ENCODE peak calls at places on chromosomes 11 and 22, in four cellular contexts. W is mucosa of descending colon, E is NCI-H748 treated with DMSO at 0.1 percent for 48 hours, J is NAMALWA. R is an unnamed sample.
A peak's percentile ranks its signal among the peaks of the same experiment; 100 is the strongest.

GRCh38 chr22:27382947-27383346 is 418.6 kb downstream of the MN1 start:
- DNase-seq in W (no peak), E (no peak), J (no peak), R (no peak)

GRCh38 chr11:12868315-12869073 is 140.6 kb upstream of the RASSF10 start:
- DNase-seq in W (no peak), E (no peak), J (no peak), R (no peak)

GRCh38 chr22:44378380-44378779 is 65.6 kb upstream of the SHISAL1 start:
- DNase-seq in W (no peak), E (no peak), J (no peak), R (no peak)

GRCh38 chr11:23263466-23263865 is 403.2 kb upstream of the CCDC179 start:
- DNase-seq in W (no peak), E (no peak), J (no peak), R (no peak)

GRCh38 chr11:450809-451451 is 851 bp downstream of the PTDSS2 start:
- DNase-seq in W (peak; percentile 86), E (peak; percentile 30), J (peak; percentile 89), R (peak; percentile 67)

GRCh38 chr22:49922484-49922883 is 4.0 kb downstream of the CRELD2 start:
- DNase-seq in W (peak; percentile 53), E (no peak), J (no peak), R (no peak)

GRCh38 chr11:28303477-28304191 is 195.4 kb downstream of the METTL15 start:
- DNase-seq in W (no peak), E (no peak), J (no peak), R (no peak)

GRCh38 chr11:91404344-91404743 is 820.3 kb upstream of the FAT3 start:
- DNase-seq in W (no peak), E (no peak), J (no peak), R (no peak)

R was measured in KBM-7.